ENCODE peak calls at places on chromosomes 2 and 18, in nine cellular contexts. R, I, B, C, G, N, T, P and Q are unnamed samples.
A peak's percentile ranks its signal among the peaks of the same experiment; 100 is the strongest.

GRCh38 chr2:113061241-113061640 is 2.2 kb downstream of the IL36RN start:
- DNase-seq in R (no peak), I (no peak), B (no peak), C (no peak), G (no peak), N (no peak), T (no peak), P (no peak), Q (no peak)

GRCh38 chr2:72112421-72112820 is 35.2 kb downstream of the CYP26B1 start:
- DNase-seq in R (no peak), I (no peak), B (no peak), C (no peak), G (peak; percentile 23), N (no peak), T (peak; percentile 7), P (no peak), Q (no peak)

GRCh38 chr2:86254576-86255538 is 55.6 kb downstream of the MRPL35 start:
- DNase-seq in R (no peak), I (peak; percentile 11), B (no peak), C (no peak), G (no peak), N (no peak), T (no peak), P (no peak), Q (no peak)

GRCh38 chr18:58103339-58103930 is 59.4 kb downstream of the NEDD4L start:
- DNase-seq in R (no peak), I (no peak), B (no peak), C (no peak), G (no peak), N (no peak), T (no peak), P (no peak), Q (no peak)

GRCh38 chr2:128314026-128314347 is 4.7 kb downstream of the HS6ST1 start:
- DNase-seq in R (no peak), I (no peak), B (no peak), C (no peak), G (peak; percentile 42), N (no peak), T (no peak), P (no peak), Q (no peak)

GRCh38 chr2:108945969-108946368 is 43.1 kb downstream of the EDAR start:
- DNase-seq in R (no peak), I (no peak), B (no peak), C (no peak), G (no peak), N (no peak), T (no peak), P (no peak), Q (no peak)

GRCh38 chr18:31596081-31596872 is 4.6 kb downstream of the TTR start:
- DNase-seq in R (no peak), I (peak; percentile 5), B (no peak), C (peak; percentile 26), G (no peak), N (peak; percentile 67), T (no peak), P (no peak), Q (no peak)

GRCh38 chr2:162327134-162327769 is 8.8 kb upstream of the IFIH1 start:
- DNase-seq in R (no peak), I (no peak), B (peak; percentile 17), C (no peak), G (peak; percentile 62), N (no peak), T (no peak), P (no peak), Q (peak; percentile 46)

GRCh38 chr2:121947681-121948080 is 192.2 kb downstream of the TSN start:
- DNase-seq in R (no peak), I (no peak), B (no peak), C (no peak), G (no peak), N (no peak), T (no peak), P (no peak), Q (peak; percentile 34)

DNA sequence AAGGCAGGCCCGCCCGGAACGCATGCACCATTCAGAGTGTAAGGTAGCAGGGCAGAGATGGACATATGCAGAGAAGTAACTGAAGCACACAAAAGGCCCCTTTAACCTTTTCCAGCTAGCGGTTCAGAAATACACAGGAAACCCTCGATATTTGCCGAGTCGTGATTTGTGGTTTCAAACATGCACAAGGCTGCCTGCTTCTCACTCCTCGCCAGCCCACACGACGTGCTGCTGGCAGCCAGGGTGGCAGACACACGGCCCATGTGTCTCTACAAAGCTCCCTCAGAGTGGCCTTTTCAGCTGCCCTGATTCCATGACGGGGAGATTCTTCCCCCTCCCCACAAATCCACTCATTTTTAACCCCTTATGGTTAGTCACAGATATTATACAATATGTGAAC is 23.6 kb downstream of the ZBTB7C start:
- DNase-seq in R (no peak), I (no peak), B (no peak), C (no peak), G (no peak), N (no peak), T (no peak), P (no peak), Q (no peak)
- TF ChIP-seq MAX in R (no peak), I (no peak), B (no peak), C (no peak), G (no peak), N (no peak), T (no peak), P (no peak), Q (no peak)

GRCh38 chr2:205321240-205321639 is 361.1 kb upstream of the NRP2 start:
- DNase-seq in R (no peak), I (no peak), B (no peak), C (no peak), G (no peak), N (no peak), T (no peak), P (no peak), Q (no peak)

GRCh38 chr2:205323929-205324328 is 358.4 kb upstream of the NRP2 start:
- DNase-seq in R (no peak), I (no peak), B (no peak), C (no peak), G (no peak), N (no peak), T (no peak), P (no peak), Q (no peak)

GRCh38 chr2:205324355-205324754 is 357.9 kb upstream of the NRP2 start:
- DNase-seq in R (no peak), I (no peak), B (no peak), C (no peak), G (no peak), N (no peak), T (no peak), P (no peak), Q (no peak)
- TF ChIP-seq CTCF in R (no peak), I (no peak), B (no peak), C (no peak), G (no peak), N (no peak), T (no peak), P (no peak), Q (no peak)

GRCh38 chr2:16626497-16626896 is 39.1 kb downstream of the CYRIA start:
- DNase-seq in R (no peak), I (no peak), B (no peak), C (no peak), G (no peak), N (no peak), T (no peak), P (no peak), Q (peak; percentile 81)
- H3K4me3 ChIP-seq in R (no peak overlapping the region), I (no peak overlapping the region), B (no peak overlapping the region), C (no peak overlapping the region), G (no peak overlapping the region), N (no peak overlapping the region), T (no peak overlapping the region), P (no peak overlapping the region), Q (no peak overlapping the region)

GRCh38 chr2:22904126-22904684 is 480.8 kb upstream of the KLHL29 start:
- DNase-seq in R (no peak), I (peak; percentile 17), B (peak; percentile 27), C (peak; percentile 34), G (peak; percentile 84), N (peak; percentile 10), T (no peak), P (no peak), Q (peak; percentile 41)
- TF ChIP-seq MAX in R (no peak), I (no peak), B (no peak), C (no peak), G (no peak), N (no peak), T (no peak), P (no peak), Q (no peak)

GRCh38 chr2:48081317-48081628 is 175.0 kb upstream of the FBXO11 start:
- DNase-seq in R (no peak), I (no peak), B (no peak), C (no peak), G (no peak), N (no peak), T (no peak), P (no peak), Q (no peak)

GRCh38 chr2:48085888-48086287 is 179.6 kb upstream of the FBXO11 start:
- DNase-seq in R (no peak), I (no peak), B (no peak), C (no peak), G (no peak), N (no peak), T (no peak), P (no peak), Q (no peak)

DNA sequence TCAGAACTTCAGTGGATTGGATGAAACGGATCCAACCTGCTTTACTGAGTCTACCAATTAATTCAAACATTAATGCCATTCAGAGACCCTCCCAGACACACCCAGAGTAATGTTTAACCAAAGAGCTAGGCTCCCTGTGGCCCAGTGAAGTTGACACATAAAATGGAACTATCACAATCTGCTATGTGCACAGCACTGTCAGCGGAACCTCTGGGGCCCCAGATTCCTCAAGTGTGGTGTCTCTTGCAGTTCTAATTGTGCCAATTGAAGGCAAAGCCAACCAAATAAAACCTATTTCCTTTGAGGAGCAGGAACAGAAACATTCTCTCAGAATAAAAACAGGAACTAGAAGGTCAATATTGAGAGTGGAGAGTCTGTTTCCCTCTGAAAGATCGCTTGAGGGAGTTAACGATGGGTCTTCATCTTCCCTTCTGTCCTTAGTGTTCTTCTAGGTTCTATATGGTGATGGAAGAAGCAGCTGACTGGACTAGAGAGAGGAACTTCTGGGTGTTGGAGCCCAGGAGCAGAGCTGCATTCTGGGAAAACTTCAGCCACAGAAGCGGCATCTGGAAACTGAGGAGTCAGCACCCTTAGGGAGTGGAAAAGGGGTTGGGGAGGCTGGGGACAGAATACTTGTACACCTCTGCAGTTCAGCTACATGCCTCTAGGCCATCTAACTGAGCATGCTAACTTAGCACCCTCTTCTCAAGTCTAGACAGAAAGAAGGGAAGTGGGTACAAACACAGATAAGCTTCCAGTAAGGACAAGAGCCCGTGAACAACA is 174.4 kb upstream of the FBXO11 start:
- DNase-seq in R (no peak), I (no peak), B (no peak), C (no peak), G (no peak), N (no peak), T (no peak), P (no peak), Q (peak; percentile 12)
- TF ChIP-seq CTCF in R (no peak), I (no peak), B (peak; percentile 24), C (no peak), G (no peak), N (no peak), T (no peak), P (no peak), Q (no peak)